ENCODE peak calls at places on chromosomes 2 and 18, in six cellular contexts. One of them, this sample, is unnamed.

GRCh38 chr18:46458472-46458871 is 198.5 kb downstream of the LOXHD1 start:
- DNase-seq in heart left ventricle: no peak
- DNase-seq in brain microvascular endothelial cell: no peak
- DNase-seq in WERI-Rb-1: no peak
- DNase-seq in mammary epithelial cell: no peak
- DNase-seq in fibroblast of pulmonary artery: no peak
- DNase-seq in this sample: no peak

GRCh38 chr18:62324917-62325805 is at the start of gene TNFRSF11A:
- DNase-seq in WERI-Rb-1: peak
- DNase-seq in heart left ventricle: no peak
- DNase-seq in mammary epithelial cell: peak
- DNase-seq in fibroblast of pulmonary artery: no peak
- DNase-seq in brain microvascular endothelial cell: no peak
- DNase-seq in this sample: no peak

GRCh38 chr2:164843346-164843841 is 1.8 kb upstream of the COBLL1 start:
- DNase-seq in mammary epithelial cell: peak
- DNase-seq in fibroblast of pulmonary artery: no peak
- DNase-seq in brain microvascular endothelial cell: no peak
- DNase-seq in WERI-Rb-1: no peak
- DNase-seq in heart left ventricle: no peak
- DNase-seq in this sample: no peak

GRCh38 chr2:11102956-11103860 is 52.1 kb upstream of the SLC66A3 start:
- DNase-seq in WERI-Rb-1: no peak
- DNase-seq in fibroblast of pulmonary artery: no peak
- DNase-seq in heart left ventricle: no peak
- DNase-seq in brain microvascular endothelial cell: no peak
- DNase-seq in mammary epithelial cell: no peak
- DNase-seq in this sample: no peak

GRCh38 chr18:27363918-27364317 is 178.8 kb upstream of the CHST9 start:
- DNase-seq in fibroblast of pulmonary artery: peak
- DNase-seq in WERI-Rb-1: no peak
- DNase-seq in heart left ventricle: no peak
- DNase-seq in mammary epithelial cell: no peak
- DNase-seq in brain microvascular endothelial cell: no peak
- DNase-seq in this sample: no peak

GRCh38 chr2:198968585-198968984 is 489.2 kb downstream of the SATB2 start:
- DNase-seq in fibroblast of pulmonary artery: no peak
- DNase-seq in brain microvascular endothelial cell: no peak
- DNase-seq in heart left ventricle: no peak
- DNase-seq in mammary epithelial cell: no peak
- DNase-seq in WERI-Rb-1: no peak
- DNase-seq in this sample: no peak

GRCh38 chr2:27079233-27080139 is 1.1 kb downstream of the EMILIN1 start:
- DNase-seq in fibroblast of pulmonary artery: no peak
- DNase-seq in heart left ventricle: no peak
- DNase-seq in WERI-Rb-1: peak
- DNase-seq in brain microvascular endothelial cell: no peak
- DNase-seq in mammary epithelial cell: no peak
- DNase-seq in this sample: no peak

GRCh38 chr2:164784376-164784775 is 57.2 kb downstream of the COBLL1 start:
- DNase-seq in heart left ventricle: peak
- DNase-seq in fibroblast of pulmonary artery: peak
- DNase-seq in WERI-Rb-1: peak
- DNase-seq in brain microvascular endothelial cell: peak
- DNase-seq in mammary epithelial cell: no peak
- DNase-seq in this sample: no peak

GRCh38 chr2:95053543-95053942 is 28.0 kb downstream of the MAL start:
- DNase-seq in fibroblast of pulmonary artery: no peak
- DNase-seq in mammary epithelial cell: no peak
- DNase-seq in WERI-Rb-1: no peak
- DNase-seq in heart left ventricle: no peak
- DNase-seq in brain microvascular endothelial cell: no peak
- DNase-seq in this sample: no peak

GRCh38 chr2:178195390-178196166 is 1.3 kb downstream of the OSBPL6 start:
- DNase-seq in heart left ventricle: no peak
- DNase-seq in mammary epithelial cell: no peak
- DNase-seq in brain microvascular endothelial cell: no peak
- DNase-seq in WERI-Rb-1: peak
- DNase-seq in fibroblast of pulmonary artery: no peak
- DNase-seq in this sample: no peak

GRCh38 chr18:37393945-37394609 is 171.5 kb downstream of the CELF4 start:
- DNase-seq in WERI-Rb-1: peak
- DNase-seq in heart left ventricle: peak
- DNase-seq in fibroblast of pulmonary artery: peak
- DNase-seq in mammary epithelial cell: no peak
- DNase-seq in brain microvascular endothelial cell: peak
- DNase-seq in this sample: peak

GRCh38 chr2:10982931-10983701 is 71.4 kb downstream of the KCNF1 start:
- DNase-seq in brain microvascular endothelial cell: no peak
- DNase-seq in fibroblast of pulmonary artery: peak
- DNase-seq in WERI-Rb-1: peak
- DNase-seq in mammary epithelial cell: no peak
- DNase-seq in heart left ventricle: peak
- DNase-seq in this sample: no peak

GRCh38 chr18:23887493-23887892 is 127.1 kb upstream of the TTC39C start:
- DNase-seq in WERI-Rb-1: no peak
- DNase-seq in brain microvascular endothelial cell: no peak
- DNase-seq in mammary epithelial cell: peak
- DNase-seq in fibroblast of pulmonary artery: peak
- DNase-seq in heart left ventricle: no peak
- DNase-seq in this sample: no peak

GRCh38 chr2:215658635-215659305 is 222.9 kb upstream of the FN1 start:
- DNase-seq in fibroblast of pulmonary artery: peak
- DNase-seq in WERI-Rb-1: no peak
- DNase-seq in mammary epithelial cell: no peak
- DNase-seq in brain microvascular endothelial cell: no peak
- DNase-seq in heart left ventricle: no peak
- DNase-seq in this sample: no peak

GRCh38 chr18:111292-112014 is 46.9 kb upstream of the USP14 start:
- DNase-seq in mammary epithelial cell: peak
- DNase-seq in fibroblast of pulmonary artery: peak
- DNase-seq in WERI-Rb-1: peak
- DNase-seq in brain microvascular endothelial cell: no peak
- DNase-seq in heart left ventricle: peak
- DNase-seq in this sample: peak

GRCh38 chr18:63762518-63762917 is 12.7 kb upstream of the SERPINB7 start:
- DNase-seq in heart left ventricle: no peak
- DNase-seq in brain microvascular endothelial cell: peak
- DNase-seq in fibroblast of pulmonary artery: peak
- DNase-seq in WERI-Rb-1: no peak
- DNase-seq in mammary epithelial cell: peak
- DNase-seq in this sample: no peak

GRCh38 chr2:234139755-234140154 is 89.3 kb downstream of the SPP2 start:
- DNase-seq in mammary epithelial cell: peak
- DNase-seq in brain microvascular endothelial cell: no peak
- DNase-seq in fibroblast of pulmonary artery: peak
- DNase-seq in heart left ventricle: no peak
- DNase-seq in WERI-Rb-1: no peak
- DNase-seq in this sample: no peak

GRCh38 chr18:6024740-6025139 is 129.4 kb upstream of the TMEM200C start:
- DNase-seq in brain microvascular endothelial cell: no peak
- DNase-seq in mammary epithelial cell: no peak
- DNase-seq in WERI-Rb-1: no peak
- DNase-seq in heart left ventricle: no peak
- DNase-seq in fibroblast of pulmonary artery: no peak
- DNase-seq in this sample: no peak

GRCh38 chr2:222448806-222449205 is 24.5 kb downstream of the SGPP2 start:
- DNase-seq in mammary epithelial cell: peak
- DNase-seq in WERI-Rb-1: peak
- DNase-seq in heart left ventricle: peak
- DNase-seq in fibroblast of pulmonary artery: peak
- DNase-seq in brain microvascular endothelial cell: no peak
- DNase-seq in this sample: no peak

GRCh38 chr2:119156105-119156890 is 2.3 kb downstream of the C1QL2 start:
- DNase-seq in heart left ventricle: no peak
- DNase-seq in brain microvascular endothelial cell: no peak
- DNase-seq in fibroblast of pulmonary artery: no peak
- DNase-seq in mammary epithelial cell: peak
- DNase-seq in WERI-Rb-1: no peak
- DNase-seq in this sample: no peak

DNA sequence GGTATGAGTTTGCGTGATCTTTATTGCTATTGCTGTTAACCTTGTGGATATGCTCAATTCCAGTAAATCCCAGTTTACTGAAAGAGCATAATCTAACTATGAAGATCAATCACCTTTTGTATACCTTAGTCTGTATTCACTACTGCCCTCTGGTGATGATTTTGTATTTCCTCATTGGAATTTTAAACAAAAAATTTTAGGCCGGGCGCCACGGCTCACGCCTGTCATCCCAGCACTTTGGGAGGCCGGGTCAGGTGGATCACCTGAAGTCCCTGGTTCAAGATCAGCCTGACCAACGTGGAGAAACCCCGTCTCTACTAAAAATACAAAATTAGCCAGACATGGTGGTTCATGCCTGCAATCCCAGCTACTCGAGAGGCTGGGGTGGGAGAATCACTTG is 5.1 kb downstream of the COMMD1 start:
- DNase-seq in heart left ventricle: no peak
- DNase-seq in fibroblast of pulmonary artery: peak
- DNase-seq in WERI-Rb-1: no peak
- DNase-seq in brain microvascular endothelial cell: no peak
- DNase-seq in mammary epithelial cell: no peak
- DNase-seq in this sample: no peak
- TF ChIP-seq CTCF in heart left ventricle: no peak
- TF ChIP-seq CTCF in fibroblast of pulmonary artery: peak
- TF ChIP-seq CTCF in WERI-Rb-1: peak
- TF ChIP-seq CTCF in brain microvascular endothelial cell: peak
- TF ChIP-seq CTCF in mammary epithelial cell: peak
- TF ChIP-seq CTCF in this sample: peak

DNA sequence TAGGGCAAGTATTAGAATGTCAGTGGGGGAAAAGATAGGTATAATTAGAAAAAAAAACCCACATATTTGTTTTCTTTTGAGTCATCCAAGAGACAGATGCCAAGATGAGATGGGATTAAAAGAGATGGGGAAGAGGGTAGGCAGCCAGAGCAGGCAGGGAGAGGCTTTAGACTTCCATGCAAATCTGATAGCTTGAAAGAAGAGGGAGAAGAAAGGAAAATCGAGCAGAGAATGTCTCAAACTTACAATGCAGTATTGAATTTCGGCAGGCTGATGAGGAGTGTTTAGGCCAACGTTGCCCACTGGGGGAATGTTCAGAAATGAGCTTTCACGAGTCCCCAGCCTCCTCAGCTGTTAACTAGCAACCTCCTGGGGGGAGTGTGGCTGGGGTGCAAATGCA is 91.3 kb downstream of the SPATS2L start:
- DNase-seq in fibroblast of pulmonary artery: no peak
- DNase-seq in mammary epithelial cell: peak
- DNase-seq in WERI-Rb-1: no peak
- DNase-seq in heart left ventricle: no peak
- DNase-seq in brain microvascular endothelial cell: no peak
- DNase-seq in this sample: no peak
- TF ChIP-seq CTCF in fibroblast of pulmonary artery: no peak
- TF ChIP-seq CTCF in mammary epithelial cell: no peak
- TF ChIP-seq CTCF in WERI-Rb-1: no peak
- TF ChIP-seq CTCF in heart left ventricle: no peak
- TF ChIP-seq CTCF in brain microvascular endothelial cell: peak
- TF ChIP-seq CTCF in this sample: no peak

GRCh38 chr18:77151791-77152517 is 19.4 kb upstream of the MBP start:
- DNase-seq in WERI-Rb-1: no peak
- DNase-seq in heart left ventricle: no peak
- DNase-seq in brain microvascular endothelial cell: no peak
- DNase-seq in mammary epithelial cell: no peak
- DNase-seq in fibroblast of pulmonary artery: no peak
- DNase-seq in this sample: no peak

GRCh38 chr18:77160515-77160914 is 27.9 kb upstream of the MBP start:
- DNase-seq in WERI-Rb-1: no peak
- DNase-seq in fibroblast of pulmonary artery: no peak
- DNase-seq in brain microvascular endothelial cell: no peak
- DNase-seq in mammary epithelial cell: no peak
- DNase-seq in heart left ventricle: no peak
- DNase-seq in this sample: no peak

GRCh38 chr18:77157312-77157711 is 24.7 kb upstream of the MBP start:
- DNase-seq in mammary epithelial cell: no peak
- DNase-seq in heart left ventricle: no peak
- DNase-seq in fibroblast of pulmonary artery: no peak
- DNase-seq in brain microvascular endothelial cell: no peak
- DNase-seq in WERI-Rb-1: no peak
- DNase-seq in this sample: no peak

DNA sequence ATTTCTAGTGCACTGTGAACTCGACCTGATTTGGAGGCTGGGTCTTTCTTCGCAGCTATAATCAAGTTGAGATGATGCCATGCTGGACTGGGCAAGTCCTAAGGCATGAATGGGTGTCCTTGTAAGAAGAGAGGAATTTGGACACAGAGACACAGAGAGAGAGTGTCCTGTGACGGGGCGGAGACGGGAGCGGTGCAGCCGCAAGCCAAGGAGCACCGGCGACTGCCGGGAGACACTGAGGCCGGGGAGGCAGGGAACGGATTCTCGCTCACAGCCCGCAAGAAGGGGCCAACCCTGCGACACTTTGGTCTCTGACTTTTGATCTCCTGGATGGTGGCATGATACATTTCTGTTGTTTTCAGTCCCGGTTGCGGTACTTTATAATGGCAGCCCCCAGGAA is 22.4 kb upstream of the MBP start:
- DNase-seq in fibroblast of pulmonary artery: no peak
- DNase-seq in heart left ventricle: no peak
- DNase-seq in mammary epithelial cell: no peak
- DNase-seq in brain microvascular endothelial cell: no peak
- DNase-seq in WERI-Rb-1: no peak
- DNase-seq in this sample: no peak
- TF ChIP-seq CTCF in fibroblast of pulmonary artery: no peak
- TF ChIP-seq CTCF in heart left ventricle: no peak
- TF ChIP-seq CTCF in mammary epithelial cell: no peak
- TF ChIP-seq CTCF in brain microvascular endothelial cell: no peak
- TF ChIP-seq CTCF in WERI-Rb-1: no peak
- TF ChIP-seq CTCF in this sample: no peak

GRCh38 chr2:111135910-111136297 is 15.2 kb downstream of the BCL2L11 start:
- DNase-seq in fibroblast of pulmonary artery: peak
- DNase-seq in mammary epithelial cell: no peak
- DNase-seq in brain microvascular endothelial cell: peak
- DNase-seq in heart left ventricle: peak
- DNase-seq in WERI-Rb-1: peak
- DNase-seq in this sample: no peak
- TF ChIP-seq CTCF in fibroblast of pulmonary artery: peak
- TF ChIP-seq CTCF in mammary epithelial cell: peak
- TF ChIP-seq CTCF in brain microvascular endothelial cell: peak
- TF ChIP-seq CTCF in heart left ventricle: no peak
- TF ChIP-seq CTCF in WERI-Rb-1: peak
- TF ChIP-seq CTCF in this sample: peak